ENCODE peak calls at places on chromosomes 12 and 14, in five cellular contexts. L is glutamatergic neuron, Y is fibroblast of pulmonary artery, V is breast epithelium, B is IMR-90. Z is an unnamed sample.

GRCh38 chr12:99130808-99131538 is 485.9 kb downstream of the APAF1 start:
- DNase-seq in L (no peak), B (no peak), Y (peak; percentile 8), V (no peak), Z (no peak)

GRCh38 chr12:39824505-39825198 is 205.0 kb upstream of the ABCD2 start:
- DNase-seq in Y (peak; percentile 86), V (no peak), B (peak; percentile 4), L (no peak), Z (no peak)

GRCh38 chr12:62846506-62846905 is 88.4 kb downstream of the PPM1H start:
- DNase-seq in Y (no peak), L (no peak), B (peak; percentile 60), V (no peak), Z (no peak)

GRCh38 chr12:120496353-120497340 is 734 bp downstream of the DYNLL1 start:
- DNase-seq in V (peak; percentile 45), Y (peak; percentile 67), L (peak; percentile 47), B (peak; percentile 56), Z (peak; percentile 18)

GRCh38 chr12:50160643-50161042 is 6.5 kb downstream of the CERS5 start:
- DNase-seq in Y (no peak), B (no peak), L (no peak), V (no peak), Z (no peak)

GRCh38 chr14:63555572-63555971 is 12.4 kb upstream of the PPP2R5E start:
- DNase-seq in V (no peak), B (no peak), Y (no peak), L (no peak), Z (no peak)

GRCh38 chr12:76790564-76791552 is 26.9 kb downstream of the ZDHHC17 start:
- DNase-seq in B (peak; percentile 37), V (no peak), L (no peak), Y (peak; percentile 37), Z (no peak)

GRCh38 chr12:91926810-91927209 is 218.8 kb downstream of the BTG1 start:
- DNase-seq in L (no peak), B (peak; percentile 90), V (no peak), Y (peak; percentile 55), Z (no peak)

GRCh38 chr12:121535150-121536057 is 45.4 kb downstream of the KDM2B start:
- DNase-seq in V (no peak), L (no peak), B (no peak), Y (no peak), Z (no peak)

GRCh38 chr14:37698840-37699777 is 103.7 kb downstream of the TTC6 start:
- DNase-seq in L (no peak), V (no peak), B (no peak), Y (no peak), Z (no peak)

GRCh38 chr12:112183141-112183581 is 57.8 kb downstream of the TRAFD1 start:
- DNase-seq in V (no peak), L (no peak), Y (peak; percentile 76), B (peak; percentile 83), Z (no peak)

GRCh38 chr14:99317231-99318090 is 45.5 kb upstream of the BCL11B start:
- DNase-seq in B (no peak), L (no peak), Y (no peak), V (no peak), Z (no peak)

GRCh38 chr14:38824691-38825090 is 278.3 kb downstream of the SEC23A start:
- DNase-seq in B (no peak), V (no peak), L (no peak), Y (peak; percentile 3), Z (no peak)

GRCh38 chr12:71538807-71539206 is 99.2 kb downstream of the LGR5 start:
- DNase-seq in L (no peak), V (no peak), B (no peak), Y (no peak), Z (no peak)

DNA sequence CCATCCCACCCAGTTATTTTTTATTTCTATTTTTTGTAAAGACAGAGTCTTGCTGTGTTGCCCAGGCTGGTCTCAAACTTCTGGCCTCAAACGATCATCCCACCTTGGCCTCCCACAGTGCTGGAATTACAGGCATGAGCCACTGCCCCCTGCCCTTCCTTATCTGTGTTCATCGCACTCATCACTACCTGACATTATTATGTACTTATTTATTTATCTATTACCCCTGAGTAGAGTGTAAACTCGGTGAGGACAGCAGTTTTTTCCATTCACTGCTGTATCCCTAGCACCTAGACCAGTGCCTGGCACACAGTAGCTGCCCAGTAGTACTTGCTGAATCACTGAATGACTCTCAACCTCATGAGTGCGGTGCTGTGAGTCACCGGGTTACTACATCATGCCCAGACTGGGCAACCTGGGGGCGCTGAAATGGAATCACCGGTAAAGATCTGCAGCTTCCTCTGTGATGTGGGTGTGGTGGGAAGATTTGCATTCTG is 81.8 kb upstream of the USP44 start:
- DNase-seq in V (peak; percentile 84), B (peak; percentile 91), Y (peak; percentile 77), L (no peak), Z (no peak)
- TF ChIP-seq CTCF in V (no peak), B (no peak), Y (no peak), L (no peak), Z (no peak)

GRCh38 chr12:8078916-8079315 is 3.2 kb upstream of the NECAP1 start:
- DNase-seq in Y (no peak), V (no peak), B (no peak), L (no peak), Z (no peak)

GRCh38 chr12:8077207-8077606 is 4.9 kb upstream of the NECAP1 start:
- DNase-seq in B (peak; percentile 62), V (no peak), L (no peak), Y (no peak), Z (no peak)

GRCh38 chr12:8076357-8076756 is 5.7 kb upstream of the NECAP1 start:
- DNase-seq in B (no peak), V (no peak), L (no peak), Y (no peak), Z (no peak)

GRCh38 chr12:8080131-8080530 is 1.9 kb upstream of the NECAP1 start:
- DNase-seq in L (no peak), B (no peak), Y (no peak), V (no peak), Z (no peak)

GRCh38 chr12:8078400-8078799 is 3.7 kb upstream of the NECAP1 start:
- DNase-seq in L (peak; percentile 22), B (peak; percentile 87), V (no peak), Y (peak; percentile 85), Z (no peak)
- TF ChIP-seq CTCF in L (peak; percentile 62), B (peak; percentile 77), V (no peak), Y (peak; percentile 54), Z (peak; percentile 73)

GRCh38 chr14:88422919-88423318 is 37.5 kb downstream of the SPATA7 start:
- DNase-seq in L (no peak), B (peak; percentile 88), V (no peak), Y (peak; percentile 33), Z (no peak)

GRCh38 chr14:88422036-88422435 is 36.6 kb downstream of the SPATA7 start:
- DNase-seq in Y (no peak), V (no peak), B (no peak), L (no peak), Z (no peak)

GRCh38 chr14:88420187-88420586 is 34.7 kb downstream of the SPATA7 start:
- DNase-seq in Y (no peak), L (no peak), B (no peak), V (no peak), Z (no peak)

GRCh38 chr14:88421286-88421685 is 35.8 kb downstream of the SPATA7 start:
- DNase-seq in V (no peak), L (no peak), B (peak; percentile 32), Y (peak; percentile 21), Z (no peak)

GRCh38 chr14:88417594-88417993 is 32.1 kb downstream of the SPATA7 start:
- DNase-seq in L (no peak), Y (no peak), B (no peak), V (no peak), Z (no peak)
- TF ChIP-seq CTCF in L (no peak), Y (no peak), B (no peak), V (no peak), Z (no peak)

GRCh38 chr12:100163416-100164152 is 20.9 kb upstream of the BLTP3B start:
- DNase-seq in V (peak; percentile 70), B (peak; percentile 33), Y (peak; percentile 51), L (peak; percentile 85), Z (peak; percentile 71)
- TF ChIP-seq CTCF in V (no peak), B (peak; percentile 5), Y (no peak), L (no peak), Z (peak; percentile 34)

GRCh38 chr12:110224379-110225304 is 56.4 kb upstream of the ATP2A2 start:
- DNase-seq in B (peak; percentile 89), L (no peak), Y (peak; percentile 92), V (peak; percentile 30), Z (no peak)
- TF ChIP-seq CTCF in B (peak; percentile 77), L (peak; percentile 36), Y (peak; percentile 80), V (peak; percentile 64), Z (peak; percentile 63)

GRCh38 chr14:20490563-20490962 is 14.8 kb upstream of the RNASE10 start:
- DNase-seq in B (no peak), V (no peak), L (no peak), Y (no peak), Z (no peak)

GRCh38 chr14:20485900-20486299 is 16.7 kb downstream of the PNP start:
- DNase-seq in V (no peak), Y (no peak), L (no peak), B (no peak), Z (no peak)

GRCh38 chr14:20486700-20487401 is 17.6 kb downstream of the PNP start:
- DNase-seq in L (no peak), B (no peak), Y (no peak), V (no peak), Z (no peak)

GRCh38 chr14:20489093-20489994 is 16.0 kb upstream of the RNASE10 start:
- DNase-seq in B (peak; percentile 28), V (no peak), Y (peak; percentile 40), L (no peak), Z (no peak)

GRCh38 chr14:20487402-20487742 is 18.0 kb upstream of the RNASE10 start:
- DNase-seq in L (no peak), Y (no peak), B (no peak), V (no peak), Z (no peak)
- TF ChIP-seq CTCF in L (no peak), Y (no peak), B (no peak), V (no peak), Z (no peak)

DNA sequence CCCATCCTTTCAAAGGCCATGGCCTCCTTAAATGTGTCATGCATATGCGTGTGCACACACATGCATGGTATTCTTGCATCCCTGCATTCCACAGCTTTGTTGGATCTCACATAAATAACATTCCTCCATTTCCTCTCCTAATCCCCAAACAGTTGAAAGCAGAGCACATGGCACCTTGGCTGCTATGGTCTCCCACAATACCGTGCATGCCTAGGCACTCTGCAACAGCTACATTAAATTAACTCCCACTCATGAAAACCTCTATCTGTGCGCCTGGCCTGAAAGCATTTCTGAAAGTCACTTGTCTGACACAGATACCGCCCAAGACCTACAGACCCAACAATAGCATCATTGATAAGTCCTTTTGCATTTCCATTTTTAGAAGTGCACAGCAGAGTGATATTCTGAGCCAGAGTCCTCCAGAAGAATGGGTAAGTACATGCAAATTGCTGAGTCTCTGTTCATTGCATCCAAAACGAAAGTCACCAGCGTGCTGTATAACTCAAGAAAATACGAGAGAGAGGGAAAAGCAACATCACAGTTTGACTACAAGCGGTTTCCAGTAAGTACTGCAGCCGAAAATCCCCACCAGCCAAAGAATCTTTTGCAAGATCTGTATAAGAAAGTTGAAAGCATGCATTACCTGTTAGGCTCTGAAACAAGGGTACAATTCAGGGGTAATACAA is 436 bp downstream of the ASB2 start:
- DNase-seq in L (no peak), Y (no peak), V (no peak), B (no peak), Z (no peak)
- TF ChIP-seq CTCF in L (no peak), Y (no peak), V (no peak), B (no peak), Z (no peak)

Z was measured in neural crest cell.